ENCODE peak calls at places on chromosome 3, in nine cellular contexts. Y is heart left ventricle, N is ovary, V is right cardiac atrium, D is upper lobe of right lung, S is SJSA1, X is testis, W is left lung, O is neuronal stem cell. F is an unnamed sample. For H3K4me1, the result is how much of the 10 kb centered on the place peaks cover.

GRCh38 chr3:30511524-30512278 is 94.7 kb upstream of the TGFBR2 start:
- DNase-seq in N (no peak), D (no peak), V (no peak), W (no peak), X (no peak), Y (no peak), S (peak), O (no peak), F (no peak)

GRCh38 chr3:161275919-161276318 is 54.8 kb downstream of the NMD3 start:
- DNase-seq in N (no peak), Y (no peak), W (no peak), O (no peak), S (no peak), D (no peak), X (no peak), V (no peak), F (no peak)

GRCh38 chr3:46987485-46988401 is 8.3 kb downstream of the NBEAL2 start:
- DNase-seq in X (no peak), S (no peak), V (peak), W (peak), O (no peak), D (peak), N (no peak), Y (peak), F (no peak)

GRCh38 chr3:126181398-126181725 is 976 bp upstream of the ALDH1L1 start:
- DNase-seq in O (no peak), W (no peak), X (no peak), S (no peak), Y (no peak), N (no peak), D (no peak), V (no peak), F (no peak)

GRCh38 chr3:30135190-30135589 is 471.2 kb upstream of the TGFBR2 start:
- DNase-seq in X (no peak), S (no peak), O (no peak), N (no peak), V (no peak), Y (no peak), W (no peak), D (no peak), F (no peak)

GRCh38 chr3:122314467-122314866 is 10.6 kb upstream of the CSTA start:
- DNase-seq in O (no peak), N (no peak), X (no peak), Y (no peak), V (no peak), D (no peak), W (no peak), S (no peak), F (no peak)

GRCh38 chr3:85397434-85397833 is 438.6 kb downstream of the CADM2 start:
- DNase-seq in N (no peak), O (no peak), D (no peak), V (no peak), Y (no peak), X (no peak), W (no peak), S (no peak), F (no peak)

GRCh38 chr3:29478671-29479070 is 197.8 kb downstream of the RBMS3 start:
- DNase-seq in Y (no peak), S (no peak), N (no peak), D (no peak), V (no peak), O (no peak), W (no peak), X (no peak), F (no peak)

GRCh38 chr3:116056280-116056679 is 389.0 kb downstream of the LSAMP start:
- DNase-seq in S (no peak), X (no peak), W (no peak), O (no peak), V (no peak), D (no peak), N (no peak), Y (no peak), F (no peak)

GRCh38 chr3:101643861-101644613 is 32.9 kb downstream of the ZBTB11 start:
- DNase-seq in O (no peak), N (no peak), Y (no peak), X (no peak), V (no peak), S (peak), W (no peak), D (no peak), F (no peak)

GRCh38 chr3:150759319-150759718 is 3.6 kb downstream of the SIAH2 start:
- DNase-seq in N (no peak), S (no peak), D (no peak), W (no peak), O (no peak), X (no peak), V (no peak), Y (no peak), F (no peak)

GRCh38 chr3:150761831-150762661 is 923 bp downstream of the SIAH2 start:
- DNase-seq in S (peak), Y (peak), D (peak), V (peak), W (peak), O (peak), N (peak), X (peak), F (peak)

GRCh38 chr3:150762662-150763121 is 277 bp downstream of the SIAH2 start:
- DNase-seq in W (no peak), N (no peak), V (no peak), D (no peak), Y (no peak), X (no peak), O (no peak), S (peak), F (no peak)

GRCh38 chr3:150759947-150760346 is 3.0 kb downstream of the SIAH2 start:
- DNase-seq in N (no peak), X (no peak), Y (no peak), O (no peak), S (no peak), D (no peak), V (no peak), W (no peak), F (no peak)

DNA sequence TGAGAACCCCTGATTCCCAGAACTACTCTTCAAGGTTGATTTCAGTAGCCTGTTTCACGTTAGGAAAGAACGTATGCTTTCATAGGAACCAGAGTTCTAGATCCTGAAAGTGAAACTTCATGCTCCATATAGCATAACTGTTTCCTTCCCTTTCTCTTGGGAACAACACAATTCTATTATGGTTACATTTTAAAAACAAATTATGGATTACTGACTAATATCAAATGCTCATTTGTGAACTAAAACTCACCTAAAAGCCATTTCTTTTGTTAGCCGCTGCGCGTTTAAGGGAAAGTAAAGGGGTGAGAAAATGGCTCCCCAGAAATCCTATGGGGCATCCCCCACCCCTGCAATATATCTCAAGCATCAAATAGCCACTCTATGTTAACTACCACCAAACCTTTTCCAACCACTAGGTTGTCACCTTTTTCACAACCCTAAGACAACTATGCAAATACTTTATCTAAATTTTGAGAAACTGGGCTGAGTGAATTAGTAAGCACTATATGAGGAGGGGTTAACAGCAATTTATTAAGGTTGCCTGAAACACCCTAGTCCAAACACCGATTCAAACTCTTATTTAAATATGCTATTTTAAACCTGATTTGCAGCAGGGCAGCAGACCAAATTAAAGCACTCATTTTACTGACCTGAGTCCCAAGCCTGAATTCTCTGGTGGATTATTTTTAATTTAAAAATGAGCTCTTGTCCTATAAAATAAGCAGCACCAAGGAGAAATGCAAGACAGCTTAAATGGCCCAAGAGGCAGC is 2.4 kb downstream of the SIAH2 start:
- DNase-seq in D (no peak), V (no peak), Y (no peak), S (no peak), W (no peak), O (no peak), X (no peak), N (no peak), F (no peak)
- H3K4me1 ChIP-seq in D (under half), V (under half), Y (under half), S (under half), W (under half), O (under half), X (under half), N (under half), F (under half)

GRCh38 chr3:18415132-18415531 is 10.0 kb downstream of the SATB1 start:
- DNase-seq in D (no peak), X (no peak), N (no peak), O (no peak), V (no peak), W (no peak), S (no peak), Y (no peak), F (no peak)
- H3K4me1 ChIP-seq in D (under half), X (under half), N (under half), O (under half), V (under half), W (under half), S (under half), Y (under half), F (under half)

GRCh38 chr3:127252446-127252845 is 35.4 kb downstream of the PRR20G start:
- DNase-seq in V (no peak), S (no peak), O (no peak), W (no peak), N (no peak), Y (no peak), X (no peak), D (no peak), F (no peak)
- H3K4me1 ChIP-seq in V (under half), S (under half), O (under half), W (under half), N (under half), Y (under half), X (under half), D (under half), F (under half)

GRCh38 chr3:142243134-142243533 is 17.7 kb upstream of the GK5 start:
- DNase-seq in X (no peak), O (peak), D (no peak), W (no peak), S (no peak), N (no peak), Y (no peak), V (no peak), F (no peak)
- H3K4me1 ChIP-seq in X (under half), O (under half), D (under half), W (under half), S (under half), N (under half), Y (under half), V (under half), F (under half)

DNA sequence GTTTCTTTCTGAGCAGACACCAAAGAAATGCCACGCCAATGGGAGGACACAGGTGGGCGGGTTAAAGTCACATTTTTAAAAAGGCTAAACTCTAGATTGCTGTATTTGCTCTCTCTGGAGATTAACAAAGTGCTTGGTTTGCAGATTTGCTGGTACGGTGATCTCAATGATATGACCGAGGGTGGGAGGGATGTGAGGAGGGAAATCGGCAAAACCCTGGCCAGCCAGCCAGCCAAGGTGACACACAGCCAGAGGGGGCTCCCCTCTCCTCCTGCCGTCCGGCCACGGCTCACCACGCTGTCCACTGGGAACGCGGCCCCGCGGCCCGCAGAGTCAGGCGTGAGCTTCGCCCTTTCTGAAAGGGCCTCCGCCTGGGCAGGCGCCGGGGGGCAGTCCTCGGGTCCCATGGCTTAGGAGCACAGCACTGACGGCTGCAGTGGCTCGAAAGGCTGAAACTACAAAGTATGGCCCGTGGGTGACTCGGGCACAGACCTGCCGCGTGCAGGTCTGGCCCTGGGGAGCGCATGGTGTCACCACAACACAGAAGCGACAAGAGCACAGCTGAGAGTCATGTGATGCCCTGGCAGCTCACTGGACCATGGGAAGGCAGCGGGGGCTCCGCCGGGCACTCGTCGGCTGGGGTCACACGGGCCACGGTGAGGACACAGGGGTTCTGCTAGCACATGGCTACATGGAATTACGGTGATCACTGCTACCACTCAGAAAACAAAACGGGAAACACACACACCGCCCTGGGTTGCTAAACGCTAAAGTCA is 57.8 kb upstream of the RPL32 start:
- DNase-seq in D (no peak), Y (peak), V (peak), S (no peak), O (no peak), W (no peak), N (no peak), X (no peak), F (no peak)
- H3K4me1 ChIP-seq in D (under half), Y (under half), V (under half), S (under half), O (under half), W (under half), N (under half), X (under half), F (under half)

DNA sequence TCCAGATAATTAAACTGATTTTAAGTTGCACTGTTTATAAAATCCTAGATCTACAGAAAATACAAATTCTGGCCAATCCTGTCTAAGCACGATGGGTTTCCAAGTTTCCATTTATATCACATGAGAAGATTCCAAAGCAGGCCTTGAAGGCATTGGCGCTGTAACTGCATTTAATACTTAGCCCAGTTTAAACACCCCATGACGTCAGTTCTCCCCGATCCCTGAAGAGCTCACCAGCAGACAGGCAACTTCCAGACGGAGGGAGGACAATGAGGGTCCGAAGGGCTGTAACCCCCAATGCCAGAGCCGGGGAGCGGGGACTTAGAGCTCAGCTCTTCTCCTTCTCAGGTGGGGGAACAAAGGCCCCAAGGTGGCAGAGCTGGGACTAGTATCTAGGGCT is 117.3 kb downstream of the XXYLT1 start:
- DNase-seq in N (no peak), D (no peak), V (no peak), W (no peak), S (no peak), X (peak), Y (no peak), O (no peak), F (no peak)
- H3K4me1 ChIP-seq in N (under half), D (half or more), V (under half), W (under half), S (half or more), X (under half), Y (under half), O (under half), F (under half)